ENCODE peak calls at places on chromosomes 1 and 21, in seven cellular contexts. One of them, this sample, is unnamed.

GRCh38 chr1:198696211-198696610 is 57.4 kb downstream of the PTPRC start:
- DNase-seq in coronary artery: no peak
- DNase-seq in heart right ventricle: no peak
- DNase-seq in upper lobe of left lung: no peak
- DNase-seq in DND-41: no peak
- DNase-seq in pancreas: no peak
- DNase-seq in HCT116: no peak
- DNase-seq in this sample: peak; percentile 51

GRCh38 chr1:229059671-229060079 is 211.2 kb upstream of the RAB4A start:
- DNase-seq in heart right ventricle: peak; percentile 35
- DNase-seq in upper lobe of left lung: peak; percentile 77
- DNase-seq in HCT116: no peak
- DNase-seq in pancreas: no peak
- DNase-seq in DND-41: no peak
- DNase-seq in coronary artery: no peak
- DNase-seq in this sample: no peak

GRCh38 chr1:181192277-181192676 is 103.8 kb downstream of the IER5 start:
- DNase-seq in DND-41: no peak
- DNase-seq in upper lobe of left lung: no peak
- DNase-seq in coronary artery: no peak
- DNase-seq in pancreas: no peak
- DNase-seq in heart right ventricle: no peak
- DNase-seq in HCT116: no peak
- DNase-seq in this sample: no peak

GRCh38 chr1:201020040-201020591 is 3.4 kb downstream of the KIF21B start:
- DNase-seq in coronary artery: no peak
- DNase-seq in heart right ventricle: no peak
- DNase-seq in HCT116: no peak
- DNase-seq in upper lobe of left lung: no peak
- DNase-seq in pancreas: no peak
- DNase-seq in DND-41: peak; percentile 45
- DNase-seq in this sample: peak; percentile 68

GRCh38 chr1:235874226-235874625 is 7.5 kb upstream of the LYST start:
- DNase-seq in pancreas: no peak
- DNase-seq in heart right ventricle: no peak
- DNase-seq in HCT116: no peak
- DNase-seq in coronary artery: no peak
- DNase-seq in DND-41: no peak
- DNase-seq in upper lobe of left lung: no peak
- DNase-seq in this sample: no peak

GRCh38 chr1:198725090-198725489 is 86.2 kb downstream of the PTPRC start:
- DNase-seq in coronary artery: no peak
- DNase-seq in DND-41: no peak
- DNase-seq in HCT116: no peak
- DNase-seq in pancreas: no peak
- DNase-seq in heart right ventricle: no peak
- DNase-seq in upper lobe of left lung: no peak
- DNase-seq in this sample: no peak

GRCh38 chr1:171141336-171142051 is 43.6 kb upstream of the FMO2 start:
- DNase-seq in coronary artery: peak; percentile 85
- DNase-seq in DND-41: no peak
- DNase-seq in pancreas: no peak
- DNase-seq in HCT116: no peak
- DNase-seq in upper lobe of left lung: no peak
- DNase-seq in heart right ventricle: peak; percentile 71
- DNase-seq in this sample: no peak

GRCh38 chr1:212667223-212668139 is 32.2 kb downstream of the BATF3 start:
- DNase-seq in heart right ventricle: peak; percentile 63
- DNase-seq in pancreas: no peak
- DNase-seq in HCT116: peak; percentile 10
- DNase-seq in coronary artery: peak; percentile 80
- DNase-seq in upper lobe of left lung: no peak
- DNase-seq in DND-41: no peak
- DNase-seq in this sample: peak; percentile 35

GRCh38 chr1:201586806-201587205 is 47.9 kb downstream of the NAV1 start:
- DNase-seq in HCT116: no peak
- DNase-seq in DND-41: no peak
- DNase-seq in coronary artery: no peak
- DNase-seq in pancreas: no peak
- DNase-seq in upper lobe of left lung: no peak
- DNase-seq in heart right ventricle: no peak
- DNase-seq in this sample: no peak

GRCh38 chr1:100539836-100540536 is 2.0 kb downstream of the GPR88 start:
- DNase-seq in pancreas: peak; percentile 67
- DNase-seq in HCT116: no peak
- DNase-seq in heart right ventricle: no peak
- DNase-seq in upper lobe of left lung: peak; percentile 86
- DNase-seq in DND-41: no peak
- DNase-seq in coronary artery: no peak
- DNase-seq in this sample: no peak

GRCh38 chr1:207892764-207893163 is 18.2 kb downstream of the CD34 start:
- DNase-seq in DND-41: no peak
- DNase-seq in heart right ventricle: no peak
- DNase-seq in pancreas: no peak
- DNase-seq in upper lobe of left lung: no peak
- DNase-seq in coronary artery: no peak
- DNase-seq in HCT116: no peak
- DNase-seq in this sample: no peak

GRCh38 chr1:107404756-107405155 is 263.9 kb downstream of the NTNG1 start:
- DNase-seq in upper lobe of left lung: no peak
- DNase-seq in DND-41: no peak
- DNase-seq in HCT116: no peak
- DNase-seq in pancreas: no peak
- DNase-seq in coronary artery: no peak
- DNase-seq in heart right ventricle: no peak
- DNase-seq in this sample: no peak

GRCh38 chr1:232571523-232571922 is 58.4 kb downstream of the SIPA1L2 start:
- DNase-seq in upper lobe of left lung: no peak
- DNase-seq in coronary artery: no peak
- DNase-seq in DND-41: no peak
- DNase-seq in pancreas: no peak
- DNase-seq in heart right ventricle: no peak
- DNase-seq in HCT116: no peak
- DNase-seq in this sample: peak; percentile 79
- H3K27ac ChIP-seq in upper lobe of left lung: no peak overlapping the region
- H3K27ac ChIP-seq in coronary artery: no peak overlapping the region
- H3K27ac ChIP-seq in DND-41: peak overlapping the region; percentile 10
- H3K27ac ChIP-seq in pancreas: no peak overlapping the region
- H3K27ac ChIP-seq in heart right ventricle: no peak overlapping the region
- H3K27ac ChIP-seq in HCT116: no peak overlapping the region
- H3K27ac ChIP-seq in this sample: peak overlapping the region; percentile 50

GRCh38 chr1:203667616-203668015 is 41.0 kb downstream of the ATP2B4 start:
- DNase-seq in pancreas: no peak
- DNase-seq in coronary artery: no peak
- DNase-seq in HCT116: no peak
- DNase-seq in DND-41: no peak
- DNase-seq in upper lobe of left lung: no peak
- DNase-seq in heart right ventricle: no peak
- DNase-seq in this sample: no peak
- H3K27ac ChIP-seq in pancreas: no peak overlapping the region
- H3K27ac ChIP-seq in coronary artery: peak overlapping the region; percentile 76
- H3K27ac ChIP-seq in HCT116: no peak overlapping the region
- H3K27ac ChIP-seq in DND-41: peak overlapping the region; percentile 34
- H3K27ac ChIP-seq in upper lobe of left lung: peak overlapping the region; percentile 54
- H3K27ac ChIP-seq in heart right ventricle: peak overlapping the region; percentile 26
- H3K27ac ChIP-seq in this sample: no peak overlapping the region

GRCh38 chr1:44946720-44947059 is 39.7 kb downstream of the EIF2B3 start:
- DNase-seq in upper lobe of left lung: no peak
- DNase-seq in pancreas: no peak
- DNase-seq in DND-41: no peak
- DNase-seq in HCT116: no peak
- DNase-seq in heart right ventricle: no peak
- DNase-seq in coronary artery: no peak
- DNase-seq in this sample: no peak

GRCh38 chr1:44945992-44946391 is 40.4 kb downstream of the EIF2B3 start:
- DNase-seq in pancreas: no peak
- DNase-seq in coronary artery: no peak
- DNase-seq in heart right ventricle: no peak
- DNase-seq in DND-41: no peak
- DNase-seq in HCT116: no peak
- DNase-seq in upper lobe of left lung: no peak
- DNase-seq in this sample: no peak

GRCh38 chr1:44947774-44948311 is 38.6 kb downstream of the EIF2B3 start:
- DNase-seq in upper lobe of left lung: no peak
- DNase-seq in coronary artery: no peak
- DNase-seq in heart right ventricle: no peak
- DNase-seq in HCT116: no peak
- DNase-seq in DND-41: no peak
- DNase-seq in pancreas: no peak
- DNase-seq in this sample: no peak

GRCh38 chr1:44949286-44949685 is 37.1 kb downstream of the EIF2B3 start:
- DNase-seq in HCT116: no peak
- DNase-seq in coronary artery: no peak
- DNase-seq in upper lobe of left lung: no peak
- DNase-seq in heart right ventricle: no peak
- DNase-seq in DND-41: no peak
- DNase-seq in pancreas: no peak
- DNase-seq in this sample: no peak

DNA sequence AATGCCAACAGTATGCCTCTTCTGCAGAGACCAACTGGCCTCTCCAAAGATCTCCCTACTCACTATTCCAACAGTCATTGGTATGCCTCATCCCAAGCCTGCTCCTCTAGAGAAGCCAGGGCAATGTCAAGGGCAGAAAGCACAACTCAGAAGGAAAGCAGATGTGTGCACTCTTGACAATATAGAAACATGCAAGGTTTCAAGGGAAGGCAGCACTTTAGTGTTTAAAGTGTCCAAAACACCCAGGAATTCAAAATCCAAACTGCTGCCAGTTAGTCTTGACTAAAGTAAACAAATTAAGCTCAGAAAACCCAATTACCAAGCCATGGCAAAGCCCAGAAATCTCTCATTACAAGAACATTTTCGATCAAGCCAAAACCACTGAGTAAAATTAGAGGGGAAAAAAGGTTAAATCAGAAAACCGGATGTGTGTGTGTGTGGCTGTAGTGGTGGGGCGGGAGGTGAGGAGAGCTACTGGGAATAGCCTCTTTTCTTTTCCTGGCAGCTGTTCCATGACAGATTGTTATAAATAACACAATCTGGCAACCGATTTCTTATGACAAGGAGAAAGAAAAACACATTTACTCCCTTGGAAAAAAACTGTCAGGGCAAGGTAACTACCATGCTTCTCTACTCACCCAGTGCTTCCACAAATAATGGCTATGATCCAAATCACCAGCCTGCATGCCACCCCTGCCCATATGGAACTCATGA is 39.2 kb downstream of the EIF2B3 start:
- DNase-seq in heart right ventricle: peak; percentile 56
- DNase-seq in DND-41: no peak
- DNase-seq in pancreas: no peak
- DNase-seq in upper lobe of left lung: no peak
- DNase-seq in HCT116: no peak
- DNase-seq in coronary artery: no peak
- DNase-seq in this sample: no peak
- H3K27ac ChIP-seq in heart right ventricle: peak overlapping the region; percentile 45
- H3K27ac ChIP-seq in DND-41: no peak overlapping the region
- H3K27ac ChIP-seq in pancreas: no peak overlapping the region
- H3K27ac ChIP-seq in upper lobe of left lung: peak overlapping the region; percentile 43
- H3K27ac ChIP-seq in HCT116: no peak overlapping the region
- H3K27ac ChIP-seq in coronary artery: peak overlapping the region; percentile 53
- H3K27ac ChIP-seq in this sample: no peak overlapping the region

DNA sequence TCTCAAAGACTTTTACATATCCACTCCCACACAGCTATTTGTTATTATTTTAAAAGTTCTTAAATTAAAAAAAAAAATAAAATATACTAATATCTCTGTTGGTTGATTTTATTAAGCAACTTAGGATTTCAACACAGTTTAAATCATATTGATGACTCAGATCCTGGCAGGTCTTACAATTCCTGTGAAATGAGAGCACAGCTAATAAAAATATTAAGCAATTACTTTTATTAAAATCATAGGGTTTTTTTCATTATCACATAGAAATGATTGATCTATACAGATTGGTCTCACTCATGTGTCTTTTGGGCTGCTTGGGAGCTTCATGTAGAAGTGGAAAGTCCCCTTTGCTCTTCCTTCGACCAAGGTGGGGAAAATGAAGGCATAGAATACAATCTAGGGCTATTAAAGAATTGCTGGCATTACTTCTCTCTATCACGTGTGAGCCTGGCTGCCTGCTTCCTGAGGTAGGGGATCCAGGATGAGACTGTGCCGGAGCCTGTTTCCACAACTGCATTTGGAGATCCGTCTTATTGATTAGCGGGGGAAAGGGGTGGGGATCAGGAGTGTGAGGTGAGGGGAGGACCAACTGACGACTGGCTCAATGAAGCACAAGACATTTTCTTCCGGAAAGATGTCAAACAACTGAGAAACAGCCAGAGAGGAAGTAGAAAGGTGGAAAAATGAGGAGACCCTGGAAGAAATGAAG is 858.0 kb downstream of the USP25 start:
- DNase-seq in HCT116: no peak
- DNase-seq in coronary artery: no peak
- DNase-seq in upper lobe of left lung: no peak
- DNase-seq in pancreas: no peak
- DNase-seq in DND-41: no peak
- DNase-seq in heart right ventricle: no peak
- DNase-seq in this sample: no peak
- H3K27ac ChIP-seq in HCT116: no peak overlapping the region
- H3K27ac ChIP-seq in coronary artery: peak overlapping the region; percentile 62
- H3K27ac ChIP-seq in upper lobe of left lung: peak overlapping the region; percentile 63
- H3K27ac ChIP-seq in pancreas: no peak overlapping the region
- H3K27ac ChIP-seq in DND-41: no peak overlapping the region
- H3K27ac ChIP-seq in heart right ventricle: peak overlapping the region; percentile 65
- H3K27ac ChIP-seq in this sample: no peak overlapping the region

DNA sequence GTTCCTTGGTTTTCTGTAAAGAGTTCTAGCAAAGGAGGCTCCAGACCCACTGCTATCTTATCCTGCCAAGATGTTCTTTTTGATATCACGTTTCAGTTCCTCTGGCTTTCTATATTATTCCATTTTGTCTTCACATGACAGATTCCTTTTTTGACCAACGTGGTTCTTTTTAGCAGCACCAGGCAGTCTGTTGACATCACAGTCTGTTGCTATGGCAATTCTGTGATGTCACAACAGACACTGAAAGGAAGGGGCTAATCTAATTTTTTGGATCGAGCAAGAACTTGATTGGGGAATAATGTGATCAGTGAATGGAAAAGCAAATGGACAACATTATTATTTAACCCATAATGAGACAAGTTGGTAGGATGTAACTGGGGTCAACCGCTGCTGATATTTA is 64.5 kb upstream of the GOLT1A start:
- DNase-seq in HCT116: no peak
- DNase-seq in coronary artery: no peak
- DNase-seq in DND-41: no peak
- DNase-seq in upper lobe of left lung: no peak
- DNase-seq in pancreas: no peak
- DNase-seq in heart right ventricle: no peak
- DNase-seq in this sample: no peak
- H3K27ac ChIP-seq in HCT116: no peak overlapping the region
- H3K27ac ChIP-seq in coronary artery: no peak overlapping the region
- H3K27ac ChIP-seq in DND-41: no peak overlapping the region
- H3K27ac ChIP-seq in upper lobe of left lung: no peak overlapping the region
- H3K27ac ChIP-seq in pancreas: no peak overlapping the region
- H3K27ac ChIP-seq in heart right ventricle: no peak overlapping the region
- H3K27ac ChIP-seq in this sample: no peak overlapping the region

GRCh38 chr1:145991799-145992412 is 4.5 kb downstream of the TXNIP start:
- DNase-seq in upper lobe of left lung: no peak
- DNase-seq in coronary artery: peak; percentile 53
- DNase-seq in HCT116: no peak
- DNase-seq in DND-41: no peak
- DNase-seq in pancreas: no peak
- DNase-seq in heart right ventricle: no peak
- DNase-seq in this sample: no peak
- H3K27ac ChIP-seq in upper lobe of left lung: peak overlapping the region; percentile 93
- H3K27ac ChIP-seq in coronary artery: peak overlapping the region; percentile 91
- H3K27ac ChIP-seq in HCT116: no peak overlapping the region
- H3K27ac ChIP-seq in DND-41: no peak overlapping the region
- H3K27ac ChIP-seq in pancreas: peak overlapping the region; percentile 31
- H3K27ac ChIP-seq in heart right ventricle: peak overlapping the region; percentile 97
- H3K27ac ChIP-seq in this sample: no peak overlapping the region

GRCh38 chr1:15430787-15431570 is 7.3 kb upstream of the CTRC start:
- DNase-seq in upper lobe of left lung: no peak
- DNase-seq in coronary artery: no peak
- DNase-seq in heart right ventricle: peak; percentile 70
- DNase-seq in HCT116: no peak
- DNase-seq in pancreas: peak; percentile 94
- DNase-seq in DND-41: peak; percentile 73
- DNase-seq in this sample: peak; percentile 55
- H3K27ac ChIP-seq in upper lobe of left lung: no peak overlapping the region
- H3K27ac ChIP-seq in coronary artery: no peak overlapping the region
- H3K27ac ChIP-seq in heart right ventricle: no peak overlapping the region
- H3K27ac ChIP-seq in HCT116: no peak overlapping the region
- H3K27ac ChIP-seq in pancreas: peak overlapping the region; percentile 82
- H3K27ac ChIP-seq in DND-41: no peak overlapping the region
- H3K27ac ChIP-seq in this sample: no peak overlapping the region

This sample was measured in OCI-LY7.